ENCODE peak calls at places on chromosomes 2 and 18, in nine cellular contexts. R, U, C, K, F, O, X, V and Q are unnamed samples.

GRCh38 chr18:63073481-63073880 is 246.1 kb downstream of the BCL2 start:
- DNase-seq in U (no peak), F (no peak), C (no peak), V (no peak), X (no peak), R (no peak), K (no peak), O (no peak), Q (no peak)

GRCh38 chr2:105081006-105081701 is 43.3 kb downstream of the MRPS9 start:
- DNase-seq in V (peak), O (no peak), R (no peak), X (no peak), K (peak), U (no peak), F (no peak), C (peak), Q (no peak)

GRCh38 chr2:191264647-191265079 is 19.5 kb downstream of the MYO1B start:
- DNase-seq in K (no peak), C (peak), R (no peak), U (no peak), X (no peak), F (no peak), O (no peak), V (peak), Q (no peak)

GRCh38 chr2:107743274-107743673 is 83.4 kb upstream of the RGPD4 start:
- DNase-seq in X (no peak), C (no peak), V (no peak), R (no peak), O (no peak), F (no peak), K (no peak), U (no peak), Q (no peak)

GRCh38 chr2:38261569-38262513 is 115.2 kb downstream of the ATL2 start:
- DNase-seq in X (no peak), F (no peak), C (no peak), R (no peak), U (no peak), O (no peak), K (no peak), V (no peak), Q (no peak)

GRCh38 chr18:58674863-58675472 is 3.7 kb downstream of the MALT1 start:
- DNase-seq in X (no peak), V (no peak), F (no peak), R (no peak), C (peak), U (no peak), K (no peak), O (no peak), Q (no peak)

GRCh38 chr2:28975671-28976070 is 5.4 kb upstream of the TOGARAM2 start:
- DNase-seq in F (no peak), U (peak), R (no peak), C (peak), O (no peak), K (no peak), X (no peak), V (no peak), Q (no peak)

GRCh38 chr2:176473177-176473576 is 203.9 kb downstream of the MTX2 start:
- DNase-seq in U (no peak), C (peak), O (peak), X (no peak), F (no peak), R (no peak), K (no peak), V (no peak), Q (no peak)

GRCh38 chr2:30756971-30757370 is 50.3 kb downstream of the CAPN13 start:
- DNase-seq in F (peak), C (no peak), R (no peak), X (no peak), U (peak), K (no peak), V (no peak), O (no peak), Q (no peak)

GRCh38 chr2:5021148-5021547 is 671.0 kb upstream of the SOX11 start:
- DNase-seq in R (no peak), F (no peak), U (no peak), K (no peak), X (no peak), C (no peak), O (no peak), V (no peak), Q (no peak)

GRCh38 chr18:50432915-50433314 is 58.1 kb downstream of the SKA1 start:
- DNase-seq in K (no peak), V (no peak), F (no peak), C (no peak), O (no peak), U (no peak), R (no peak), X (no peak), Q (no peak)

GRCh38 chr2:98333922-98334321 is 12.3 kb upstream of the CNGA3 start:
- DNase-seq in R (no peak), U (no peak), X (no peak), V (no peak), F (no peak), C (no peak), O (no peak), K (no peak), Q (no peak)

GRCh38 chr2:48120112-48120511 is 213.8 kb upstream of the FBXO11 start:
- DNase-seq in K (no peak), X (no peak), F (no peak), R (no peak), V (no peak), U (no peak), C (no peak), O (no peak), Q (no peak)

GRCh38 chr2:241033994-241034393 is 35.6 kb downstream of the SNED1 start:
- DNase-seq in F (no peak), K (no peak), X (no peak), O (no peak), C (no peak), R (peak), V (no peak), U (no peak), Q (no peak)

GRCh38 chr2:22355816-22356433 is 1029.1 kb upstream of the KLHL29 start:
- DNase-seq in R (peak), C (peak), K (peak), O (peak), X (peak), U (no peak), V (peak), F (peak), Q (no peak)

GRCh38 chr2:156005999-156006712 is 326.4 kb downstream of the NR4A2 start:
- DNase-seq in V (no peak), R (no peak), U (peak), C (no peak), K (peak), O (no peak), F (no peak), X (no peak), Q (no peak)

GRCh38 chr2:85371045-85371444 is 16.5 kb downstream of the ELMOD3 start:
- DNase-seq in U (no peak), O (no peak), C (no peak), V (no peak), F (peak), X (no peak), R (no peak), K (no peak), Q (no peak)

GRCh38 chr2:221529943-221530652 is 42.0 kb downstream of the EPHA4 start:
- DNase-seq in C (peak), U (no peak), F (no peak), V (peak), X (no peak), K (no peak), R (no peak), O (no peak), Q (peak)

GRCh38 chr2:183186296-183186695 is 62.1 kb downstream of the NUP35 start:
- DNase-seq in U (no peak), X (no peak), O (no peak), V (peak), K (no peak), R (no peak), C (no peak), F (no peak), Q (no peak)

GRCh38 chr18:71252351-71252862 is 963.6 kb downstream of the SOCS6 start:
- DNase-seq in X (no peak), O (no peak), R (no peak), F (no peak), C (no peak), V (no peak), K (no peak), U (no peak), Q (no peak)

GRCh38 chr2:119723784-119724467 is 35.8 kb upstream of the PTPN4 start:
- DNase-seq in K (no peak), U (no peak), C (no peak), R (no peak), V (peak), F (no peak), O (no peak), X (no peak), Q (no peak)

GRCh38 chr2:60796573-60797509 is 40.8 kb downstream of the PAPOLG start:
- DNase-seq in O (no peak), F (no peak), C (no peak), V (no peak), K (no peak), X (no peak), U (no peak), R (no peak), Q (no peak)

GRCh38 chr2:168486440-168486839 is 30.4 kb downstream of the CERS6 start:
- DNase-seq in C (no peak), R (no peak), V (no peak), X (no peak), O (no peak), U (no peak), K (no peak), F (no peak), Q (no peak)

GRCh38 chr2:70620020-70620419 is 66.4 kb upstream of the TGFA start:
- DNase-seq in U (no peak), V (no peak), C (no peak), O (no peak), K (peak), X (no peak), F (no peak), R (no peak), Q (no peak)

GRCh38 chr2:152062130-152063091 is 36.4 kb downstream of the CACNB4 start:
- DNase-seq in X (no peak), U (no peak), R (no peak), K (no peak), V (no peak), C (peak), F (peak), O (peak), Q (peak)

GRCh38 chr2:118090387-118091139 is 2.3 kb downstream of the INSIG2 start:
- DNase-seq in O (no peak), R (no peak), F (no peak), X (no peak), U (no peak), K (no peak), V (no peak), C (no peak), Q (no peak)

GRCh38 chr2:218852911-218853667 is 6.5 kb upstream of the WNT6 start:
- DNase-seq in F (peak), C (peak), V (peak), U (no peak), K (peak), O (peak), X (peak), R (peak), Q (no peak)

GRCh38 chr2:204177977-204178522 is 241.5 kb downstream of the ICOS start:
- DNase-seq in C (peak), V (no peak), K (peak), X (no peak), O (peak), U (no peak), R (no peak), F (no peak), Q (no peak)

GRCh38 chr18:35949903-35950627 is 22.4 kb upstream of the RMP24 start:
- DNase-seq in X (peak), V (peak), R (peak), F (peak), U (peak), C (peak), O (peak), K (peak), Q (no peak)
- TF ChIP-seq CTCF in X (peak), V (peak), R (peak), F (peak), U (peak), C (peak), O (peak), K (peak), Q (peak)

GRCh38 chr2:54120950-54121349 is 5.5 kb downstream of the ACYP2 start:
- DNase-seq in C (no peak), U (no peak), R (no peak), V (no peak), K (peak), O (no peak), X (no peak), F (no peak), Q (no peak)

GRCh38 chr2:54109848-54110247 is 5.6 kb upstream of the ACYP2 start:
- DNase-seq in V (no peak), F (no peak), O (no peak), U (no peak), X (no peak), R (no peak), C (no peak), K (no peak), Q (no peak)

GRCh38 chr2:54114936-54115283 is 505 bp upstream of the ACYP2 start:
- DNase-seq in R (no peak), F (no peak), K (no peak), U (no peak), C (peak), X (no peak), O (no peak), V (no peak), Q (no peak)

GRCh38 chr2:54115284-54116137 is at the start of gene ACYP2:
- DNase-seq in U (no peak), O (peak), X (peak), V (peak), R (peak), F (peak), K (peak), C (peak), Q (peak)
- TF ChIP-seq CTCF in U (peak), O (peak), X (no peak), V (peak), R (no peak), F (no peak), K (no peak), C (peak), Q (peak)

GRCh38 chr2:226977775-226978190 is 141.9 kb downstream of the RHBDD1 start:
- DNase-seq in C (peak), X (no peak), O (no peak), R (no peak), U (no peak), V (peak), K (no peak), F (no peak), Q (peak)

GRCh38 chr2:226983891-226984290 is 148.0 kb downstream of the RHBDD1 start:
- DNase-seq in R (no peak), X (no peak), O (no peak), K (no peak), F (no peak), C (no peak), V (no peak), U (no peak), Q (no peak)

GRCh38 chr2:226981731-226982373 is 146.0 kb downstream of the RHBDD1 start:
- DNase-seq in X (no peak), U (no peak), K (no peak), O (no peak), R (no peak), V (no peak), C (peak), F (no peak), Q (no peak)

GRCh38 chr2:226978300-226978699 is 142.4 kb downstream of the RHBDD1 start:
- DNase-seq in V (no peak), F (no peak), O (no peak), R (no peak), C (no peak), K (no peak), U (no peak), X (no peak), Q (no peak)

GRCh38 chr2:226979004-226979403 is 143.2 kb downstream of the RHBDD1 start:
- DNase-seq in C (no peak), F (no peak), O (no peak), R (no peak), U (no peak), X (no peak), V (no peak), K (peak), Q (no peak)
- TF ChIP-seq CTCF in C (no peak), F (no peak), O (no peak), R (no peak), U (peak), X (peak), V (peak), K (no peak), Q (no peak)

DNA sequence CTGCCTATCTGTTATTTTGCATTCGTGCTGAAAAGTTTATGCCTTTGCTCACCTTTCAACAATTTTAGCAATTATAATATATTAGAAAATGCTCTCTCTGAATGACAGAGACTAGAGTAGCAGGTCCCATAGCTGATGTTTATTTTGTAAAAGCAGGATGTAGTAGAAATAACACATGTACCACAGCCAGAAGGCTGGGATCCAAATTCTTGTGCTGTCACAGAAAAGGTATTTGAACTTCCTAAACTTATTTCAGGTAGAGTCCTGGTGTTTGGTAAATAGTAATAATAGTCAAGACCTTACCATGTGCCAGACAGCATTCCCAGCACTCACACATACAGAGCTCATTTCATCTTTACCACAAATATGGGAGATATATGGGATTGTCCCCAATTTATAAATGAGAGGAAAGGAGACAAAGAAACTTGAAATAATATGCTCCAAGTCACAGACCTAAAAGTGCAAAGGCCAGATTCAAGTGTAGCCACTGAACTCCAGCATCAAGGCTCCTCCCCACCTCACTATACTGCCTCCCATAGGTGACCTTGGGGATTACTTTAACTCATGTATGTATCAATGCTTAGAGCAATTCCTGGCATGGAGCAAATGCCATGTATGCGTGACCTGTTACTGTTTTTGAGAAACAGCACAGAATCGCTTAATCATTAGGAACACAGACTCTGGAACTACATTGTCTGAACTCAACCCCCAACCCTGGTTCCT is 284.7 kb upstream of the RAB12 start:
- DNase-seq in V (no peak), O (no peak), K (peak), C (no peak), R (no peak), F (no peak), U (no peak), X (no peak), Q (no peak)
- TF ChIP-seq CTCF in V (no peak), O (no peak), K (peak), C (no peak), R (no peak), F (no peak), U (peak), X (no peak), Q (no peak)

GRCh38 chr2:71672640-71673401 is 219.5 kb downstream of the DYSF start:
- DNase-seq in K (no peak), X (no peak), O (no peak), U (peak), R (no peak), C (no peak), F (peak), V (no peak), Q (no peak)

GRCh38 chr2:71671203-71671602 is 217.8 kb downstream of the DYSF start:
- DNase-seq in X (no peak), K (no peak), C (no peak), F (no peak), U (no peak), O (no peak), R (no peak), V (no peak), Q (no peak)

GRCh38 chr2:71673402-71673795 is 220.0 kb downstream of the DYSF start:
- DNase-seq in V (no peak), C (no peak), R (no peak), O (no peak), U (no peak), K (no peak), X (no peak), F (peak), Q (no peak)

GRCh38 chr2:71670430-71670795 is 217.1 kb downstream of the DYSF start:
- DNase-seq in O (no peak), V (no peak), C (no peak), F (no peak), K (no peak), R (no peak), U (no peak), X (no peak), Q (no peak)

GRCh38 chr2:71672011-71672639 is 218.8 kb downstream of the DYSF start:
- DNase-seq in K (peak), C (no peak), V (no peak), R (no peak), X (no peak), O (no peak), U (peak), F (peak), Q (no peak)
- TF ChIP-seq CTCF in K (peak), C (peak), V (no peak), R (no peak), X (no peak), O (no peak), U (peak), F (no peak), Q (peak)